ENCODE peak calls at places on chromosome 6, in four cellular contexts. L, Y, D and A are unnamed samples.

GRCh38 chr6:5765141-5765760 is 241.5 kb downstream of the NRN1 start:
- DNase-seq in L (no peak), Y (no peak), D (no peak), A (no peak)

GRCh38 chr6:73085362-73085975 is 139.8 kb downstream of the KHDC1L start:
- DNase-seq in L (no peak), Y (no peak), D (no peak), A (no peak)

GRCh38 chr6:108463789-108464188 is 96.9 kb upstream of the FOXO3 start:
- DNase-seq in L (no peak), Y (no peak), D (no peak), A (no peak)

GRCh38 chr6:33672808-33673207 is 38.7 kb downstream of the UQCC2 start:
- DNase-seq in L (peak), Y (peak), D (peak), A (peak)

GRCh38 chr6:73362358-73362757 is at the start of gene KHDC3L:
- DNase-seq in L (no peak), Y (no peak), D (no peak), A (no peak)

GRCh38 chr6:37310980-37311379 is 42.8 kb upstream of the RNF8 start:
- DNase-seq in L (no peak), Y (no peak), D (no peak), A (no peak)

GRCh38 chr6:149929422-149929821 is 6.5 kb upstream of the RAET1G start:
- DNase-seq in L (no peak), Y (no peak), D (no peak), A (no peak)

GRCh38 chr6:47156196-47156595 is 114.1 kb upstream of the ADGRF1 start:
- DNase-seq in L (no peak), Y (no peak), D (no peak), A (no peak)

GRCh38 chr6:28769626-28770402 is 154.0 kb downstream of the TRIM27 start:
- DNase-seq in L (peak), Y (no peak), D (no peak), A (no peak)

DNA sequence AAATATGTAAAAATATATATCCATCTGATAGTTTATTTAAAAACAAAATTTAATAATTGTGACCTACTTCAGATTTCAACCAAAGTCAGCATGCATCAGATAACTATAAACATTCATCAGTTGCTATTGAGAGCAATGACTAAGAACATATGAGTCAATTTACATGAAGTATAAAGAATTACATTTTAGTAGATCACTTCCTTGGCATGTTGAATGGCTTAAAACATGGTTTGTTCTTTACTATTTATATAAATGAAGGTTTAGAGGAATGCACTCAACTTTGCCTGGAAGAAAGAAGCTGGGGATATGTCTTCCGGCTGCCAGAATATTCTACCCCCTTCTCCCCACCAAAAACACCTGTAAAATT is 6.4 kb upstream of the FAM217A start:
- DNase-seq in L (no peak), Y (no peak), D (no peak), A (no peak)
- TF ChIP-seq CTCF in L (no peak), Y (no peak), D (no peak), A (no peak)

DNA sequence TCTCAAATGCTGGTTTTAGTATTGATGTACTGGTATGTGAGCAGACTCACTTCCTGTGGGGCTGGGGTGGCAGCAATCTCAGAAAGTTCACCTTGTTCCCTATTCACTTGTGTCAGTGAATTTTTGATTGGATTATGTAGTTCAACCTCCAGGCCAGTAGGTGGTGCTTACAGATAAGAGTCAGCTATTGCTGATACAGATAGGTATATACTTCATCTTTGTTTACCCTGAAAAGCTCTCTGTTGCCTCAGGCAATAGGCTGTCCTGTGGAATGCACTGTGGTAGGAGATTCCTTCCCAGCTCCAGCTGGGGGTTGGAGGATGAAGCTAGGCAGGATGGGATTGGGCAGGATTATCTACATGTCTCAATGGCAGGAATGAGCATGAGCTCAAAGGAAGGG is 851.2 kb upstream of the EYS start:
- DNase-seq in L (peak), Y (no peak), D (no peak), A (no peak)
- TF ChIP-seq CTCF in L (peak), Y (peak), D (no peak), A (no peak)

GRCh38 chr6:130282234-130282995 is 59.7 kb upstream of the SAMD3 start:
- DNase-seq in L (peak), Y (peak), D (no peak), A (no peak)
- TF ChIP-seq CTCF in L (peak), Y (peak), D (no peak), A (peak)

GRCh38 chr6:35969676-35970075 is 48.8 kb upstream of the SRPK1 start:
- DNase-seq in L (no peak), Y (no peak), D (no peak), A (no peak)
- TF ChIP-seq CTCF in L (no peak), Y (no peak), D (no peak), A (no peak)

DNA sequence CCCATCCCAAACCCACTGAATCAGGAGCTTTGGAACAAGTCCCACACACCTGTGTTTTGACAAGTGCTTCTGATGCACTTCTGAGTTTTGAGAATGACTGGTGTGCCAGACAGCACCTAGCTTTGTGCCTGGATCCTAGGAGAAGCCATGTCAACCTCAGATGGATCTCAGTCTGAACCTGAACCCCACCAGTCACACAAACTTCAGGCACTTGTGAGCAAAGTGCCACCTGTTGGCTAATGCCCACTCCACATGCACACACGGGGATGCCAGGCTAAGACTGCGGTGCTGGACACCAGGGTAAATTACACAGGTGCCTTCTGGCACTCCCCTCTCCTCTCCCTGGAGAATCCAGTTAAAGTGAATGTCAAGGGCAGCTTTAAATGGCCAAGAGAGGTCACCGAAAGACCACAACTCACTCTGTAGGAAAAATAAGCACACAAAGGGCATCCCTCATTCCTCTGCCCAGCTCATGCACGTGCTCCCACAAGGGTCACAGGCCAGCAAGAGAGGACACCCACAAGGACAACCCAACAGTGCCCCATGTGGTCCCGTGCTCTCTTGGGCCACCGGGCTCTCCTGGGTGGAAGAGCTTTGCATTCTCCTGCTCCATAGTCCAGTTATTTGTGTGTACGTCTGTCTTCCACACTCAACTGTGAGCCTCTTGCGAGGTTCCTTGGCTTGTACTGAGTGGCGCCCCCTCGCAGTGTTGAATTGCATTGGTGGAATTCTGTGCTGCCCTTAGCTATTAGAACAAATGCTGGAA is 45.6 kb downstream of the TAF8 start:
- DNase-seq in L (no peak), Y (no peak), D (no peak), A (no peak)
- TF ChIP-seq CTCF in L (peak), Y (no peak), D (no peak), A (no peak)

DNA sequence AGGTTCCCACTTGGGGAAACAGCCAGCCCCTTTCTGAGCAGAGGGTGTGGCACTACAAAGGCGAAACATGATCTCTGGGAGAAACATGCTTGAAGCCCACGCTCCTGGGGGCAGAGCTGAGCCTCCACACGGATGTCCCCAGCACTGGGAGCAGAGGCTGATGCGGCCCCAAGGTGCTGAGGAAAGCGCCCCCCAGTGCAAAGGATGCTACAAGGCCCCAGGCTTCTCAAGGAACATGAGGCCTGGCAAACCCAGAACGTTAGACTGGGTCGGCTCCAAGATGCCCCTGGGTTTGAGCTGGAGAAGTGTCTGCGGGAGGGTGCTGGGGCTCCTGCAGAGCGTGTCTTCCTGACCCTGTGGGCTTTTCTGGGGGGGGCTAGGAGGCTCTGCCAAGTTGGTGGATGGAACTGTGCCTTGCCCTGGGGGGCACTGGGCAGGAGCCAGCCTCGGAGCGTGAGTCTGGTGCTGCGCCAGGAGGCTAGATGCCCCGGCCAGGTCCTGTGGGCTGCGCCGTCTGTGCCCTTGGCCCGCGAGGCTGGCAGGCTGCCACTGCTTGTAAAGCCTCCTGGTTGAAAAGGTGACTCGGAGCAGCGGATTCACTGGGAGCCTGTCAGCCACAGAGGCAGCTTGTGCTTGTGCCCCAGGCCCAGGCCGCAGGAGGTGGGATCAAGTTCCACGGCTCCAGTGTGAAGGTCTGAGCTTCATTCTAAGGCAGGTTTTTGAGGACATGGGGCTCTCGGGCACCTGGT is 8.1 kb downstream of the SYNJ2 start:
- DNase-seq in L (peak), Y (no peak), D (no peak), A (no peak)
- TF ChIP-seq CTCF in L (peak), Y (peak), D (no peak), A (peak)

GRCh38 chr6:170522565-170523183 is 30.4 kb downstream of the PSMB1 start:
- DNase-seq in L (peak), Y (no peak), D (no peak), A (no peak)

GRCh38 chr6:170514908-170515307 is 38.2 kb downstream of the PSMB1 start:
- DNase-seq in L (no peak), Y (no peak), D (no peak), A (no peak)

GRCh38 chr6:170512249-170512648 is 40.9 kb downstream of the PSMB1 start:
- DNase-seq in L (no peak), Y (no peak), D (no peak), A (no peak)

GRCh38 chr6:170516783-170517616 is 36.1 kb downstream of the PSMB1 start:
- DNase-seq in L (peak), Y (peak), D (peak), A (peak)
- TF ChIP-seq CTCF in L (peak), Y (peak), D (peak), A (peak)

GRCh38 chr6:137192821-137193220 is 19.4 kb upstream of the IL22RA2 start:
- DNase-seq in L (no peak), Y (no peak), D (no peak), A (no peak)
- TF ChIP-seq CTCF in L (no peak), Y (no peak), D (no peak), A (no peak)

GRCh38 chr6:77462359-77463307 is 658 bp downstream of the HTR1B start:
- DNase-seq in L (peak), Y (no peak), D (no peak), A (no peak)
- TF ChIP-seq CTCF in L (peak), Y (peak), D (no peak), A (no peak)

DNA sequence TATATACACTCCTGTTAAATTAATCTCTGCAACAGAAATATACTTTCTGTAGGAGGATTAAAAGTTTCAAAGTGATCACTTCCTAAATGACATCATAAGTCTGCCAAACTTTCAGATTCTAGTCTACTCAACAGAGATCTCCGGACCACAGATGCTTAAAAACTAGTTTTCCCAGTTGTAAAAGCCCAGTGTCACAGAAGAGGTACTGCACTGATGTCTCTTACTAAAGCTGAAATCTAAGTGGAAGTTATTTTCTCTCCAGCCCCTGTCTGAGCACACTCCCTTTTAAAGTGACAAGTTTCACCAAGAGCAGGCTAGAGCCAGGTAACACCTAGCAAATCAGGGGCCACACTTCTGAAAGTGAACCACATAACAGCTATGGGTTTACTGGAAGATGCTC is 71.6 kb upstream of the DST start:
- DNase-seq in L (no peak), Y (no peak), D (no peak), A (no peak)
- TF ChIP-seq CTCF in L (peak), Y (no peak), D (no peak), A (no peak)